ENCODE peak calls at places on chromosomes 12 and 14, in five cellular contexts. One of them, this sample, is unnamed.

GRCh38 chr14:61475316-61475715 is 153.9 kb downstream of the PRKCH start:
- DNase-seq in BE2C: no peak
- DNase-seq in mammary epithelial cell: peak
- DNase-seq in CD8-positive, alpha-beta T cell: no peak
- DNase-seq in bronchial epithelial cell: peak
- DNase-seq in this sample: peak

GRCh38 chr12:58728397-58728796 is 191.9 kb downstream of the LRIG3 start:
- DNase-seq in bronchial epithelial cell: peak
- DNase-seq in CD8-positive, alpha-beta T cell: no peak
- DNase-seq in BE2C: no peak
- DNase-seq in mammary epithelial cell: peak
- DNase-seq in this sample: peak

GRCh38 chr14:106491851-106492250 is 965.5 kb downstream of the TMEM121 start:
- DNase-seq in mammary epithelial cell: no peak
- DNase-seq in BE2C: peak
- DNase-seq in bronchial epithelial cell: no peak
- DNase-seq in CD8-positive, alpha-beta T cell: no peak
- DNase-seq in this sample: no peak

GRCh38 chr12:52260351-52261210 is 13.9 kb upstream of the KRT86 start:
- DNase-seq in mammary epithelial cell: no peak
- DNase-seq in CD8-positive, alpha-beta T cell: no peak
- DNase-seq in BE2C: no peak
- DNase-seq in bronchial epithelial cell: no peak
- DNase-seq in this sample: no peak

GRCh38 chr12:54993181-54993835 is 8.7 kb upstream of the TESPA1 start:
- DNase-seq in BE2C: peak
- DNase-seq in mammary epithelial cell: peak
- DNase-seq in CD8-positive, alpha-beta T cell: peak
- DNase-seq in bronchial epithelial cell: peak
- DNase-seq in this sample: peak

GRCh38 chr12:101097829-101098580 is 112.0 kb downstream of the SLC5A8 start:
- DNase-seq in bronchial epithelial cell: no peak
- DNase-seq in CD8-positive, alpha-beta T cell: no peak
- DNase-seq in mammary epithelial cell: no peak
- DNase-seq in BE2C: no peak
- DNase-seq in this sample: no peak

GRCh38 chr12:39990122-39991101 is 115.5 kb downstream of the SLC2A13 start:
- DNase-seq in CD8-positive, alpha-beta T cell: peak
- DNase-seq in BE2C: peak
- DNase-seq in mammary epithelial cell: peak
- DNase-seq in bronchial epithelial cell: peak
- DNase-seq in this sample: peak

GRCh38 chr14:36556811-36557433 is 25.5 kb downstream of the NKX2-8 start:
- DNase-seq in CD8-positive, alpha-beta T cell: no peak
- DNase-seq in bronchial epithelial cell: peak
- DNase-seq in BE2C: peak
- DNase-seq in mammary epithelial cell: no peak
- DNase-seq in this sample: peak

GRCh38 chr12:93006655-93007208 is 77.6 kb upstream of the EEA1 start:
- DNase-seq in CD8-positive, alpha-beta T cell: no peak
- DNase-seq in mammary epithelial cell: no peak
- DNase-seq in bronchial epithelial cell: no peak
- DNase-seq in BE2C: no peak
- DNase-seq in this sample: no peak

GRCh38 chr14:34676516-34677211 is 37.7 kb downstream of the CFL2 start:
- DNase-seq in CD8-positive, alpha-beta T cell: no peak
- DNase-seq in mammary epithelial cell: no peak
- DNase-seq in bronchial epithelial cell: no peak
- DNase-seq in BE2C: no peak
- DNase-seq in this sample: no peak

GRCh38 chr14:106605548-106606448 is 1079.4 kb downstream of the TMEM121 start:
- DNase-seq in bronchial epithelial cell: no peak
- DNase-seq in mammary epithelial cell: no peak
- DNase-seq in BE2C: peak
- DNase-seq in CD8-positive, alpha-beta T cell: peak
- DNase-seq in this sample: no peak

GRCh38 chr12:39752482-39753147 is 133.0 kb upstream of the ABCD2 start:
- DNase-seq in BE2C: no peak
- DNase-seq in CD8-positive, alpha-beta T cell: no peak
- DNase-seq in bronchial epithelial cell: no peak
- DNase-seq in mammary epithelial cell: no peak
- DNase-seq in this sample: no peak

GRCh38 chr12:131007031-131007793 is 53.5 kb downstream of the ADGRD1 start:
- DNase-seq in BE2C: peak
- DNase-seq in CD8-positive, alpha-beta T cell: no peak
- DNase-seq in mammary epithelial cell: no peak
- DNase-seq in bronchial epithelial cell: no peak
- DNase-seq in this sample: no peak

GRCh38 chr12:106739815-106740552 is 34.5 kb upstream of the RIC8B start:
- DNase-seq in BE2C: no peak
- DNase-seq in mammary epithelial cell: no peak
- DNase-seq in bronchial epithelial cell: no peak
- DNase-seq in CD8-positive, alpha-beta T cell: no peak
- DNase-seq in this sample: no peak

GRCh38 chr14:28756896-28757570 is 9.6 kb upstream of the FOXG1 start:
- DNase-seq in BE2C: peak
- DNase-seq in CD8-positive, alpha-beta T cell: no peak
- DNase-seq in bronchial epithelial cell: peak
- DNase-seq in mammary epithelial cell: peak
- DNase-seq in this sample: peak
- TF ChIP-seq CTCF in BE2C: peak
- TF ChIP-seq CTCF in CD8-positive, alpha-beta T cell: no peak
- TF ChIP-seq CTCF in bronchial epithelial cell: peak
- TF ChIP-seq CTCF in mammary epithelial cell: peak
- TF ChIP-seq CTCF in this sample: peak

DNA sequence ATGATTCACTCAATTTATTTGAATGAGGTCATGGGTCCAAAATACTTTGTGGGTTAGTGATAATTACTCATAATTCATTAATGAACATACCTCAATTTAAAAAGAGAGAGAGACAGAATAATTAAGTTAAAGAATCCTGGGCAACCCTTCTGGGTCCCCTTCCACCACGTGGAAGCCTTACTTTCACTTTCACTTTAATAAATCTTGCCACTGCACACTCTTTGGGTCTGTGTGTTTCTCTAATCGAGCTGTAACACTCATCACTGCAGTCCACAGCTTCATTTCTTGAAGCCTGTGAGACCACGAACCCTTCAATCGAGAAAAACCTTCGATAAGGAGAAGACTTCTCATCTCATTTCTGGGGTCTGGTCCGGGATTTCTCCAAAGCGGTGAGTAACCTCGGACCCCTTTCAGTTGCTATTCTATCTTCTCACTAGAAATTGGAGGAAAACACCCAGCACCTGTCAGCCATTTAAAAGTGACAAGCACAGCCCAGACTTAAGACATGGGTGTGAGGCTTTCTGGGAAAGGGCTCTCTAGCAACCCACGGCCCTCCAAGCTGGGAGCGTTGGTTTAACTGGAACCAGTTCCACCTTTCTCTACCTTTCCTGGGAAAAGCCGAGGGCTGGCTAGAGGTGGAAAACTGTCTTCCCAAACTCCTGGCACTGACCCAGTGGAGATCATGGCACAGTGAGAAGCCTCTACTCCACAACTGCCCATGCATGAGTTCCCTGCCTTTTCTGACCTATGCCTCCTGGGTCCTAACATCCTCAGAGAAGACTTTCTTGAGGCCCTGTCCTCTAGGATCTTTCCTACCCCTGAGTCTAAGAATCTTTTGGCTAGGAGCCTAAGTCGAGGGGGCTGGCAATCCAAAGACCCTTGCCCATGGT is 148.8 kb upstream of the ATF7IP start:
- DNase-seq in mammary epithelial cell: peak
- DNase-seq in CD8-positive, alpha-beta T cell: no peak
- DNase-seq in BE2C: no peak
- DNase-seq in bronchial epithelial cell: peak
- DNase-seq in this sample: peak
- H3K4me3 ChIP-seq in mammary epithelial cell: no peak
- H3K4me3 ChIP-seq in CD8-positive, alpha-beta T cell: peak
- H3K4me3 ChIP-seq in BE2C: peak
- H3K4me3 ChIP-seq in bronchial epithelial cell: no peak
- H3K4me3 ChIP-seq in this sample: no peak

DNA sequence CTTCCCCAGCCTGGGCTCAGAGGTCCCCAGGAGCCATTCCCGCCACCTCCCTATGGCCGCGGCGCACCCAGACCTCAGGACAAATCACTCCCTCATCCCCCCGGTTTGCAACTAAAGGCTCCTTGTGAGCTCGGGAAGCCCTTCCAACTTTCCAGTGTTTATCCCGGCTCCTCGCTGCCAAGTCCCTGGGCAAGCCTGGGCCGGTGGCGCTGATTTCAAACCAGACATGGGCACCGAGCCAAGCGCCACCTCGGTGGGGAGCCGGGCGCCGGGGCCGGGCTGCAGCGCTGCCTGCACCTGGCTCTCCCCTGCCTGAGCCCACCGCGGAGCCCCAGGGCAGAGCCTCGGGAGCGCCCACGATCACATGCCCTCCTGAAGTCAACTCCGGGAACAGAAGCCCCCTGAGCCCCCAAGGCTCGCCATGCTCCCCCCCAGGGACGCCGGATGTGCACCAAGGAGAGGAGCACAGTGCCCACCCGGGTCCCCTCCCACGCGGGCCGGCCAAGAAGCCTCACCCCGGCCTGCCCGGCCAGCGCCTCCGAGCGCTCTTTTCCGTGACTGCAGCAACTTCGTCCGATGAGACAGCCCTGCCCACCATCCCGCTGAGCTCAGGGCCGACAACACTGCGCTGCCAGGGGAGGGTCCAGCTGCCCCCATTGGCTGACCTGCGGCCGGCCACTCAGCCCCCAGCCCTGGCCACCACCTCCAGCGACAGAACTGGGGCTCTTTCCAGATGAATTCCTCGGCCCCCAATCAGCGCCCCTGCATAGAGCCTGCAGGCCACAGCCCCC is 50.0 kb downstream of the NCOR2 start:
- DNase-seq in CD8-positive, alpha-beta T cell: no peak
- DNase-seq in BE2C: peak
- DNase-seq in mammary epithelial cell: peak
- DNase-seq in bronchial epithelial cell: peak
- DNase-seq in this sample: peak
- TF ChIP-seq CTCF in CD8-positive, alpha-beta T cell: no peak
- TF ChIP-seq CTCF in BE2C: no peak
- TF ChIP-seq CTCF in mammary epithelial cell: no peak
- TF ChIP-seq CTCF in bronchial epithelial cell: no peak
- TF ChIP-seq CTCF in this sample: no peak

GRCh38 chr12:66049538-66050282 is 80.8 kb downstream of the LLPH start:
- DNase-seq in mammary epithelial cell: no peak
- DNase-seq in bronchial epithelial cell: no peak
- DNase-seq in CD8-positive, alpha-beta T cell: no peak
- DNase-seq in BE2C: no peak
- DNase-seq in this sample: no peak
- H3K4me3 ChIP-seq in mammary epithelial cell: no peak
- H3K4me3 ChIP-seq in bronchial epithelial cell: no peak
- H3K4me3 ChIP-seq in CD8-positive, alpha-beta T cell: no peak
- H3K4me3 ChIP-seq in BE2C: no peak
- H3K4me3 ChIP-seq in this sample: no peak

GRCh38 chr14:97978336-97978735 is 1181.2 kb downstream of the VRK1 start:
- DNase-seq in mammary epithelial cell: peak
- DNase-seq in CD8-positive, alpha-beta T cell: peak
- DNase-seq in BE2C: peak
- DNase-seq in bronchial epithelial cell: peak
- DNase-seq in this sample: peak
- TF ChIP-seq CTCF in mammary epithelial cell: peak
- TF ChIP-seq CTCF in CD8-positive, alpha-beta T cell: peak
- TF ChIP-seq CTCF in BE2C: peak
- TF ChIP-seq CTCF in bronchial epithelial cell: peak
- TF ChIP-seq CTCF in this sample: peak

GRCh38 chr14:50524731-50525510 is 7.4 kb downstream of the MAP4K5 start:
- DNase-seq in BE2C: no peak
- DNase-seq in CD8-positive, alpha-beta T cell: no peak
- DNase-seq in bronchial epithelial cell: peak
- DNase-seq in mammary epithelial cell: no peak
- DNase-seq in this sample: peak
- H3K4me3 ChIP-seq in BE2C: no peak
- H3K4me3 ChIP-seq in CD8-positive, alpha-beta T cell: no peak
- H3K4me3 ChIP-seq in bronchial epithelial cell: no peak
- H3K4me3 ChIP-seq in mammary epithelial cell: no peak
- H3K4me3 ChIP-seq in this sample: no peak

GRCh38 chr14:50943943-50944646 is at the start of gene PYGL:
- DNase-seq in BE2C: peak
- DNase-seq in CD8-positive, alpha-beta T cell: no peak
- DNase-seq in bronchial epithelial cell: peak
- DNase-seq in mammary epithelial cell: peak
- DNase-seq in this sample: peak
- TF ChIP-seq CTCF in BE2C: no peak
- TF ChIP-seq CTCF in CD8-positive, alpha-beta T cell: no peak
- TF ChIP-seq CTCF in bronchial epithelial cell: no peak
- TF ChIP-seq CTCF in mammary epithelial cell: no peak
- TF ChIP-seq CTCF in this sample: no peak

DNA sequence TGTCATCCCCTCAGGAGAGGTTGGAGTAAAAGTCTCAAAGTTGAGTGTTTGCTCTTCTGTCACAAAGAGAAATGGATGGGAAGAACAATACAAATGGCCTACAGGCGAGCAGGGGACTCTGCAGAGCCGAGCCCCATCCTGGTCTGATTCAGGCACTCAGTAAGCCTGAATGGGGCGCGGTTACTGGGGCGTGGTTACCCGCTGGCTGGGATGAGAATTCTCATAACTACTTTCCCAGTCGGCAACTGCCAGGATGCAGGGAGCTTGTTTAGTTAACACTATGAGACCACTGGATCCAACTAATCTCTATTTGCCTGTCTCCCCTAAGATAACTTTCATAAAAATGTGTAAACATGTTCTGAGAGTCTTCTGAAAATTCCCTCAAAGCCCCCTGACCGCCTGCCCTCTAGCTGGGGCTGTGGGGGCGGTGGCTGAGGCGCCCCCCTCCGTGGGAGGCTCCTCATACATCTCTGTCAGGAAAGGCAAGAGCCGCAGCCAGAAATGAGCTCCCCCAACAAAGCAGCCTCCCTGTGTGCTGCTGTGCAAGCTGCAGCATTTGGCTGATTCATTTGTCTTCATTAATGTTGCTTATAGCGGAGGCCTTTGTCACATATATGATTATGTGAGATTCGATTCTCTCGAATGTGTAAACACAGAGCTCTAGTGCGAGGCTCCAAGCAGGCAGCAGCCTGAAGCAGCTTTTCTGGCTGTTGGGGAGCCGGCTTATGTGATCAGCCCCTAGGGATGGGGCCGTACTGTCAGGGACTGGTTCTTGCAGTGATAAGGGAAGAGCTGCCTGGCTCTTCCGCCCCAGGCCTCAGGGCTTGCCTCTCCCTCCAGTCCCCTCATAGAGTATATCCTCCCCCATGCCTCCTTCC is 126.1 kb upstream of the ARHGAP5 start:
- DNase-seq in CD8-positive, alpha-beta T cell: no peak
- DNase-seq in mammary epithelial cell: peak
- DNase-seq in BE2C: peak
- DNase-seq in bronchial epithelial cell: peak
- DNase-seq in this sample: peak
- H3K4me3 ChIP-seq in CD8-positive, alpha-beta T cell: no peak
- H3K4me3 ChIP-seq in mammary epithelial cell: no peak
- H3K4me3 ChIP-seq in BE2C: peak
- H3K4me3 ChIP-seq in bronchial epithelial cell: no peak
- H3K4me3 ChIP-seq in this sample: no peak

This sample was measured in epithelial cell of esophagus.